ENCODE peak calls at places on chromosomes 12 and 14, in six cellular contexts. V, J, E, G, R and Z are unnamed samples.

GRCh38 chr14:38409081-38409705 is 153.3 kb upstream of the CLEC14A start:
- DNase-seq in V (no peak), J (no peak), E (peak; percentile 55), G (peak; percentile 54), R (no peak), Z (no peak)

GRCh38 chr12:124927325-124928094 is 13.1 kb upstream of the UBC start:
- DNase-seq in V (peak; percentile 89), J (peak; percentile 94), E (peak; percentile 79), G (peak; percentile 71), R (peak; percentile 94), Z (peak; percentile 88)

GRCh38 chr12:32083489-32083888 is 23.2 kb upstream of the BICD1 start:
- DNase-seq in V (no peak), J (no peak), E (peak; percentile 80), G (peak; percentile 84), R (no peak), Z (no peak)

GRCh38 chr12:117119592-117120198 is 20.5 kb upstream of the TESC start:
- DNase-seq in V (no peak), J (peak; percentile 8), E (no peak), G (no peak), R (peak; percentile 58), Z (no peak)

GRCh38 chr12:124919646-124920352 is 5.3 kb upstream of the UBC start:
- DNase-seq in V (no peak), J (no peak), E (peak; percentile 38), G (peak; percentile 71), R (no peak), Z (peak; percentile 72)

GRCh38 chr14:69093551-69094421 is 59.1 kb downstream of the DCAF5 start:
- DNase-seq in V (no peak), J (no peak), E (peak; percentile 61), G (peak; percentile 81), R (no peak), Z (no peak)

GRCh38 chr14:92586001-92586947 is 72.7 kb downstream of the RIN3 start:
- DNase-seq in V (no peak), J (no peak), E (peak; percentile 99), G (peak; percentile 100), R (peak; percentile 51), Z (no peak)

GRCh38 chr12:43758247-43758727 is 303 bp downstream of the PUS7L start:
- DNase-seq in V (no peak), J (no peak), E (peak; percentile 38), G (peak; percentile 51), R (peak; percentile 26), Z (no peak)

GRCh38 chr14:44803239-44803905 is 158.4 kb downstream of the KLHL28 start:
- DNase-seq in V (no peak), J (no peak), E (peak; percentile 64), G (peak; percentile 56), R (no peak), Z (no peak)

GRCh38 chr12:52389313-52390207 is 4.1 kb upstream of the KRT84 start:
- DNase-seq in V (no peak), J (no peak), E (no peak), G (peak; percentile 60), R (no peak), Z (no peak)

DNA sequence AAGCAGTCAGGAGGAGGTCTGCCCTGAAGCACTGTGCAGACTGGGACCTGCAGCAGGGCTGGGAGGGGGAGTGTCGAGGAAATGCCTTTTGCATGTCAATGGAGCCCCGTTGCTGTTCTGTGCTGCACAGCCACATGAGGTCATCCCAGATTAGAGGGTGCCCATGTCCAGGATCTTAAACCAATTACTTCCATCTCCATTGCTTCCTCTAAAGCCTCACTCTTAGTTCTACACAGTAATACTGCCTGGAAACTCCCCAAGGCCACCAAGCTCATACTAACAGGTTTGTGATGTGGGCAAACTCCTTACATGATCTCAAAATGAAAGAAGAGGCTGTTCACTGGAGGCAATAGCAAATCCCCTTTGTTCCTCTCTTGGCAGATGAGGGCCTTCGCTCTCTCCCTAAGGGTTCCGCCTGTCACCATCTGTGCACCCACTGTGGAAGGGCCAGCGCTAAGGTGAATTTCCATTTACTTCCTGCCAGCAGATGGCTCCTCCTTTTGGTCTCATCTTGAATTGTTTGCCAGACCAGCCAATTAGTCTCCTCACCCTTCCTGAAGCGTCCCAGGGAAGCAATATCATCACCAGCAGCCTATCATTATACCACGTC is 35.4 kb upstream of the LTA4H start:
- DNase-seq in V (no peak), J (no peak), E (no peak), G (peak; percentile 28), R (no peak), Z (no peak)
- TF ChIP-seq CTCF in V (no peak), J (no peak), E (peak; percentile 11), G (peak; percentile 20), R (no peak), Z (no peak)

GRCh38 chr12:106841471-106842302 is 67.2 kb downstream of the RIC8B start:
- DNase-seq in V (no peak), J (peak; percentile 6), E (peak; percentile 45), G (peak; percentile 35), R (peak; percentile 29), Z (no peak)
- TF ChIP-seq CTCF in V (peak; percentile 57), J (peak; percentile 68), E (peak; percentile 65), G (peak; percentile 68), R (peak; percentile 53), Z (peak; percentile 33)

GRCh38 chr12:62813031-62813829 is 121.7 kb downstream of the PPM1H start:
- DNase-seq in V (peak; percentile 80), J (peak; percentile 4), E (peak; percentile 68), G (peak; percentile 66), R (peak; percentile 57), Z (peak; percentile 54)
- TF ChIP-seq CTCF in V (peak; percentile 73), J (peak; percentile 67), E (peak; percentile 65), G (peak; percentile 88), R (peak; percentile 71), Z (peak; percentile 75)

GRCh38 chr14:103696027-103696402 is 19.2 kb downstream of the XRCC3 start:
- DNase-seq in V (peak; percentile 26), J (no peak), E (no peak), G (no peak), R (no peak), Z (no peak)

GRCh38 chr14:103692871-103693270 is 22.4 kb downstream of the XRCC3 start:
- DNase-seq in V (no peak), J (no peak), E (no peak), G (no peak), R (no peak), Z (no peak)

GRCh38 chr14:103695331-103696026 is 19.8 kb downstream of the XRCC3 start:
- DNase-seq in V (peak; percentile 26), J (no peak), E (no peak), G (no peak), R (no peak), Z (no peak)

GRCh38 chr14:103693514-103693913 is 21.7 kb downstream of the XRCC3 start:
- DNase-seq in V (peak; percentile 86), J (no peak), E (no peak), G (no peak), R (no peak), Z (no peak)

DNA sequence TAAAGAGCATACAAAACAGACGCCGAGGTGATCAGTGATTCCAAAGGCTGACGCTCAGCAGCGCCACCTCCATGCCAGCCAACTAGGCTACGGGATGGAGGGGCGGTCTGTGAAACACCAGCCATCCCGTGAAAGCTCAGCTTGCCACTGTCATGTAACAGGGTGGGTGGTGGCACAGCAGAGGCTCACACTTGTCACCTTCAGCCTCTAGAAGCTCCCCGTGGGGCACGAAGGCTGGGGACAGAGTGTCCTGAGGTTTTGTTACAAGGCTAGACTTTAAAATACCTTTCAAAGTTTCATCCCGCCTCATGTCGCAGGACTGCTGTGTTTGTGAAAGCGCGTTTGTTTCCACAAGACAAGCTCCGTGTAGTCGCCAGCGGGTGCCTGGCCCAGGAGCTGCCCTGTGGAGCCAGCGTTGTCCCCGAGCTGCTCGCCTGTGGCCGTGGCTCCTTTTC is 20.7 kb downstream of the XRCC3 start:
- DNase-seq in V (peak; percentile 28), J (no peak), E (no peak), G (no peak), R (no peak), Z (no peak)
- TF ChIP-seq CTCF in V (no peak), J (no peak), E (no peak), G (no peak), R (no peak), Z (no peak)

GRCh38 chr12:48980389-48980952 is 2.3 kb downstream of the WNT1 start:
- DNase-seq in V (peak; percentile 58), J (no peak), E (no peak), G (no peak), R (no peak), Z (no peak)
- TF ChIP-seq CTCF in V (no peak), J (no peak), E (no peak), G (no peak), R (no peak), Z (no peak)